ENCODE peak calls at places on chromosomes 12 and 14, in ten cellular contexts. E, G, V, O, P, T, R, H, B and L are unnamed samples.

GRCh38 chr14:36583242-36584166 is 1.1 kb upstream of the NKX2-8 start:
- DNase-seq in E (no peak), G (no peak), V (no peak), O (no peak), P (no peak), T (no peak), R (no peak), H (no peak), B (no peak), L (no peak)

GRCh38 chr14:36315159-36315853 is 5.1 kb downstream of the MBIP start:
- DNase-seq in E (no peak), G (no peak), V (peak), O (no peak), P (no peak), T (no peak), R (no peak), H (no peak), B (no peak), L (no peak)

GRCh38 chr14:91647817-91648216 is 84.1 kb downstream of the CATSPERB start:
- DNase-seq in E (no peak), G (no peak), V (no peak), O (no peak), P (no peak), T (no peak), R (no peak), H (no peak), B (no peak), L (no peak)

GRCh38 chr12:47391566-47391965 is 311.8 kb upstream of the AMIGO2 start:
- DNase-seq in E (no peak), G (no peak), V (peak), O (no peak), P (no peak), T (no peak), R (no peak), H (no peak), B (no peak), L (no peak)

GRCh38 chr12:20194171-20194570 is 174.2 kb upstream of the PDE3A start:
- DNase-seq in E (no peak), G (peak), V (no peak), O (no peak), P (no peak), T (peak), R (peak), H (no peak), B (peak), L (peak)

GRCh38 chr12:85182699-85183098 is 97.3 kb upstream of the ALX1 start:
- DNase-seq in E (no peak), G (no peak), V (no peak), O (no peak), P (no peak), T (no peak), R (no peak), H (no peak), B (no peak), L (no peak)

GRCh38 chr14:48890333-48890732 is 695.8 kb downstream of the RPS29 start:
- DNase-seq in E (no peak), G (no peak), V (no peak), O (no peak), P (no peak), T (no peak), R (no peak), H (no peak), B (no peak), L (no peak)

GRCh38 chr12:46386877-46387629 is 14.5 kb upstream of the SLC38A2 start:
- DNase-seq in E (peak), G (peak), V (no peak), O (peak), P (no peak), T (no peak), R (no peak), H (no peak), B (peak), L (peak)

GRCh38 chr12:59010948-59011347 is 90.6 kb upstream of the LRIG3 start:
- DNase-seq in E (no peak), G (no peak), V (no peak), O (no peak), P (no peak), T (no peak), R (no peak), H (no peak), B (no peak), L (no peak)

GRCh38 chr14:84527706-84528105 is 1002.2 kb upstream of the FLRT2 start:
- DNase-seq in E (no peak), G (no peak), V (no peak), O (no peak), P (no peak), T (peak), R (no peak), H (no peak), B (no peak), L (no peak)

GRCh38 chr12:129401572-129401971 is 502.3 kb downstream of the TMEM132D start:
- DNase-seq in E (no peak), G (no peak), V (no peak), O (no peak), P (no peak), T (no peak), R (no peak), H (no peak), B (no peak), L (no peak)

GRCh38 chr12:101795013-101795412 is 35.7 kb downstream of the GNPTAB start:
- DNase-seq in E (peak), G (no peak), V (peak), O (no peak), P (no peak), T (no peak), R (no peak), H (no peak), B (no peak), L (no peak)

GRCh38 chr12:3770891-3771290 is 18.0 kb upstream of the CRACR2A start:
- DNase-seq in E (no peak), G (peak), V (no peak), O (no peak), P (no peak), T (no peak), R (no peak), H (no peak), B (peak), L (peak)

GRCh38 chr12:100058482-100059029 is 73.8 kb upstream of the ANKS1B start:
- DNase-seq in E (no peak), G (peak), V (peak), O (no peak), P (no peak), T (no peak), R (no peak), H (no peak), B (peak), L (peak)